ENCODE peak calls at places on chromosomes 1 and 21, in seven cellular contexts. K is stomach; O is cardiac muscle cell; W is PC-3; V is heart right ventricle; R is CD8-positive, alpha-beta T cell; Z is neural progenitor cell. M is an unnamed sample.

GRCh38 chr1:245788269-245788668 is 633.5 kb downstream of the KIF26B start:
- DNase-seq in R (no peak), K (no peak), W (peak; percentile 63), O (peak; percentile 95), V (no peak), Z (no peak), M (no peak)

GRCh38 chr1:80534606-80535360 is 1266.0 kb upstream of the ADGRL2 start:
- DNase-seq in O (peak; percentile 1), W (peak; percentile 11), Z (no peak), R (no peak), K (no peak), V (no peak), M (no peak)

GRCh38 chr1:232508161-232508661 is 121.7 kb downstream of the SIPA1L2 start:
- DNase-seq in R (no peak), K (no peak), V (no peak), Z (peak; percentile 18), W (peak; percentile 14), O (no peak), M (no peak)

GRCh38 chr1:17046043-17046657 is 7.7 kb downstream of the SDHB start:
- DNase-seq in R (no peak), O (peak; percentile 79), K (no peak), Z (peak; percentile 68), V (no peak), W (peak; percentile 69), M (no peak)

GRCh38 chr1:23422313-23422877 is 2.2 kb downstream of the TCEA3 start:
- DNase-seq in Z (no peak), V (peak; percentile 78), K (peak; percentile 76), O (peak; percentile 88), R (peak; percentile 47), W (peak; percentile 68), M (peak; percentile 84)

GRCh38 chr1:218377143-218377660 is 32.1 kb downstream of the TGFB2 start:
- DNase-seq in W (peak; percentile 100), Z (no peak), R (peak; percentile 13), K (no peak), O (peak; percentile 95), V (no peak), M (no peak)

GRCh38 chr1:179166663-179167417 is 62.6 kb downstream of the ABL2 start:
- DNase-seq in O (peak; percentile 34), Z (no peak), W (no peak), R (no peak), K (no peak), V (no peak), M (no peak)

GRCh38 chr1:177256153-177256814 is 85.5 kb downstream of the BRINP2 start:
- DNase-seq in W (peak; percentile 97), Z (peak; percentile 82), O (peak; percentile 97), V (peak; percentile 64), K (peak; percentile 75), R (no peak), M (no peak)

GRCh38 chr1:167517535-167518330 is 596 bp downstream of the CD247 start:
- DNase-seq in Z (no peak), W (peak; percentile 34), V (peak; percentile 20), R (peak; percentile 74), K (no peak), O (no peak), M (no peak)

GRCh38 chr1:203733009-203733863 is 31.7 kb upstream of the LAX1 start:
- DNase-seq in K (no peak), Z (no peak), R (no peak), W (no peak), V (no peak), O (no peak), M (no peak)

GRCh38 chr1:216700779-216701178 is 22.4 kb downstream of the ESRRG start:
- DNase-seq in W (peak; percentile 33), K (no peak), V (no peak), Z (no peak), O (no peak), R (no peak), M (no peak)

GRCh38 chr1:213617133-213617532 is 370.6 kb upstream of the PROX1 start:
- DNase-seq in K (no peak), Z (no peak), O (no peak), W (no peak), R (no peak), V (no peak), M (no peak)

GRCh38 chr1:55812281-55812680 is 597.1 kb upstream of the USP24 start:
- DNase-seq in R (no peak), O (peak; percentile 38), Z (no peak), V (no peak), K (no peak), W (peak; percentile 26), M (no peak)

GRCh38 chr1:154481058-154481457 is 21.0 kb upstream of the TDRD10 start:
- DNase-seq in V (no peak), W (no peak), O (no peak), R (no peak), Z (peak; percentile 68), K (peak; percentile 14), M (no peak)

GRCh38 chr1:26164036-26164927 is 4.5 kb downstream of the C1orf232 start:
- DNase-seq in K (peak; percentile 53), O (peak; percentile 37), W (peak; percentile 30), R (peak; percentile 28), Z (peak; percentile 91), V (peak; percentile 55), M (no peak)

GRCh38 chr1:43345119-43345518 is 7.5 kb downstream of the MPL start:
- DNase-seq in K (no peak), R (no peak), Z (no peak), O (no peak), W (peak; percentile 32), V (no peak), M (no peak)

GRCh38 chr1:111565079-111565478 is 54.5 kb upstream of the RAP1A start:
- DNase-seq in O (peak; percentile 93), V (no peak), K (no peak), W (peak; percentile 64), R (no peak), Z (no peak), M (no peak)

GRCh38 chr21:41885341-41886024 is 6.3 kb upstream of the PRDM15 start:
- DNase-seq in V (no peak), R (no peak), Z (no peak), O (no peak), K (no peak), W (no peak), M (no peak)

GRCh38 chr21:21397464-21397863 is 399.3 kb downstream of the NCAM2 start:
- DNase-seq in W (no peak), R (no peak), Z (no peak), O (no peak), V (no peak), K (no peak), M (no peak)

GRCh38 chr1:86987446-86987845 is 73.0 kb downstream of the HS2ST1 start:
- DNase-seq in V (no peak), R (no peak), O (no peak), K (no peak), Z (no peak), W (no peak), M (no peak)
- TF ChIP-seq CTCF in V (no peak), R (no peak), O (no peak), K (no peak), Z (no peak), W (no peak), M (no peak)

DNA sequence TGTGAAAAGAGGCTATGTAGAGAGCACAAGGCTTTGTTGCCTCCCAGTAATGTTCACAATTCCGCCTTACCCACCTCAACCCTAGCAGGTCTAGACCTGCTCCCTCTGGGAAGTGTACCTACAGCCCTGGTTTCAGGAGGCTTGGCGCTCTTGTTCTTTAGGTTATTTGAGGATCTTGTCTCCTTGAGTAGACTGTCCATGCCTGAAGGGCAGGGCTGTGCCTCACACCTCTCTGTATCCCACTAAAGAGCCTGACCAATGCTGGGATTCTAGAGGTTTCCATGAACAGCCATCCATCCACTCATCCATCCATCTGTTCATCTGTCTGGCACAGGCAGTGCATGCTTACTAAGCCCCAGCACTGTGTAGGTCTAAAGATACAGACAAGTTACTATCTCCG is 1.0 kb downstream of the RAB7B start:
- DNase-seq in O (no peak), V (no peak), R (no peak), Z (no peak), K (no peak), W (no peak), M (peak; percentile 38)
- H3K4me3 ChIP-seq in O (no peak overlapping the region), V (peak overlapping the region; percentile 45), R (no peak overlapping the region), Z (no peak overlapping the region), K (no peak overlapping the region), W (no peak overlapping the region), M (peak overlapping the region; percentile 65)

GRCh38 chr21:39018730-39019129 is 164.5 kb downstream of the PSMG1 start:
- DNase-seq in K (no peak), W (no peak), R (no peak), V (no peak), Z (no peak), O (no peak), M (no peak)

GRCh38 chr21:39022901-39023693 is 160.2 kb downstream of the PSMG1 start:
- DNase-seq in Z (no peak), R (no peak), W (no peak), V (peak; percentile 80), O (peak; percentile 95), K (no peak), M (no peak)

GRCh38 chr21:39022035-39022900 is 161.0 kb downstream of the PSMG1 start:
- DNase-seq in Z (no peak), V (no peak), O (no peak), W (no peak), R (no peak), K (no peak), M (no peak)

GRCh38 chr21:39021475-39021832 is 161.8 kb downstream of the PSMG1 start:
- DNase-seq in Z (no peak), W (no peak), K (no peak), O (no peak), V (no peak), R (no peak), M (no peak)

DNA sequence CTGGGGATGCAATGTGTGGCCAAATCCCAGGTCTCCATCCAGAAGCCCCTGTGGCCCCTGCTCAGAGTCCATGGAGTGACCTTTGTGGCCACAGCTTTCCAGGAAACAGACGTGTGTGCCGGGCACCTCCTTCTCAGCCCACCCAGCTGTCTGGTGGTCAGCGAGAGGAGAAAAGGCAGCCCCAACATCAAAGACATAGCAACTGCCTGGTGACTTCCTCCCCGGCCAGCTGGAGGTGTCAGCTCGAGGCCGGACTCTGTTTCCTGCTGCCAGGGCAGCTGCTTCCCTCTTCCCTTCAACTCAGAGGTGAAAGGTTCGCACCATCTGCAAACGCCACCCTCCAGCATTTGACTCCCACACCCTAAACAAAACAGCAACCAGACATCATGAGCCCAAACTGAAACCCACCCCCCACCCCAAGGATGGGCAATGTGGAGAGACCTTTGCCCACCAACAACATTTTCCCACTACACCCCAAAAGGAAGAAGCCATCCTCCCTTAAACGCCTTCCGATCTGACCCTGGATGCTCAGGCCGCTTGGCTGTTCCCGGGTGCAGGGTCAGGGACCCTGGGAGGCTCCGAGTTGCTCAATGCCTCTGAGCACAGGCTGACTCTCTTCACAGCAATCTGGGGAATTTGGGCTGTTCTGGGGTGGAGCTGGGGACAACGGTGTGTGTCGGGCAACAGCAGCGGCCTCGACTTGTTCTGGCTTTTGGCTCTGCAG is 162.3 kb downstream of the PSMG1 start:
- DNase-seq in R (no peak), K (no peak), W (peak; percentile 14), Z (no peak), V (no peak), O (peak; percentile 86), M (no peak)
- H3K27ac ChIP-seq in R (no peak overlapping the region), K (peak overlapping the region; percentile 76), W (no peak overlapping the region), Z (no peak overlapping the region), V (no peak overlapping the region), O (no peak overlapping the region), M (no peak overlapping the region)

DNA sequence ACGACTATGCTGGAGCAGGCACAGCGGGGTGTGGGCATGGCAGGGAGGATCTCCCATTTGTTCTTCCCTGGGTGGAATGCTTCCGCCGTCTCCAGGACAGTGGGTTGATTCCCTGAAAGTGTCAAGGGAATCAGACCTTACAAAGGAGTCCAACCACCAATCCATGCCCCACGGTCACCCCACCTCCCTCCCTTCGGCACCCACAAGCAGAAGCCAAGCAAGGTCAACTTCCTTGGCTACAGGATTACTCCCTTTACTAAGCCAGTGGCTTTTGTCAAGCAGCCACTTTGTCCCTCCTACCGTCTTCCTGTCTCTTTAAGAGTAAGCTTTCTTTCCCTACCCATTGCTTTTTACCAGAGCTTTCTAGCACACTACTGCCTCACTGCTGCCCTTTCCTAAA is 15.9 kb upstream of the NUAK2 start:
- DNase-seq in W (no peak), R (no peak), Z (no peak), V (no peak), O (no peak), K (no peak), M (no peak)
- TF ChIP-seq CTCF in W (no peak), R (no peak), Z (no peak), V (no peak), O (no peak), K (no peak), M (no peak)